ENCODE peak calls at places on chromosomes 13 and 19, in seven cellular contexts. J, X, B, Z, K, D and E are unnamed samples.
A peak's percentile ranks its signal among the peaks of the same experiment; 100 is the strongest.

GRCh38 chr13:25065974-25066770 is 29.8 kb upstream of the PABPC3 start:
- DNase-seq in K (no peak), Z (no peak), J (no peak), X (no peak), D (no peak), B (no peak), E (no peak)

GRCh38 chr13:111939285-111940278 is 127.4 kb upstream of the SOX1 start:
- DNase-seq in X (no peak), J (no peak), B (no peak), K (no peak), Z (peak; percentile 27), D (no peak), E (no peak)

GRCh38 chr13:42656136-42656535 is 82.2 kb downstream of the TNFSF11 start:
- DNase-seq in K (no peak), X (no peak), Z (no peak), J (no peak), B (no peak), D (no peak), E (no peak)

GRCh38 chr13:98368019-98368418 is 190.9 kb upstream of the RNF113B start:
- DNase-seq in D (no peak), K (no peak), B (no peak), J (no peak), Z (no peak), X (peak; percentile 11), E (no peak)

GRCh38 chr19:48867922-48868195 is 558 bp downstream of the PLEKHA4 start:
- DNase-seq in X (no peak), B (no peak), D (no peak), K (no peak), Z (no peak), J (no peak), E (no peak)

GRCh38 chr19:43957891-43958290 is 6.9 kb downstream of the ZNF221 start:
- DNase-seq in Z (no peak), J (no peak), X (peak; percentile 93), B (no peak), K (no peak), D (no peak), E (peak; percentile 7)

GRCh38 chr13:33730147-33730546 is 87.8 kb upstream of the RFC3 start:
- DNase-seq in D (peak; percentile 39), B (no peak), K (no peak), J (no peak), Z (no peak), X (no peak), E (no peak)

GRCh38 chr19:13054605-13055212 is 47.9 kb downstream of the LYL1 start:
- DNase-seq in J (no peak), B (no peak), X (no peak), D (no peak), Z (no peak), K (no peak), E (no peak)

GRCh38 chr19:13150919-13151604 is 851 bp downstream of the IER2 start:
- DNase-seq in K (no peak), B (no peak), J (peak; percentile 29), Z (no peak), D (peak; percentile 35), X (no peak), E (no peak)

GRCh38 chr19:55638864-55639359 is 1.9 kb upstream of the ZNF580 start:
- DNase-seq in J (no peak), B (no peak), K (peak; percentile 31), Z (peak; percentile 67), X (peak; percentile 57), D (peak; percentile 46), E (peak; percentile 45)

GRCh38 chr13:73057284-73058025 is 1.4 kb upstream of the KLF5 start:
- DNase-seq in B (no peak), D (no peak), K (no peak), J (no peak), X (no peak), Z (no peak), E (peak; percentile 49)

GRCh38 chr19:46378268-46378667 is 31.4 kb downstream of the PPP5C start:
- DNase-seq in X (peak; percentile 93), D (no peak), Z (no peak), B (no peak), K (no peak), J (no peak), E (no peak)

GRCh38 chr19:42074513-42075363 is 1.2 kb upstream of the ZNF574 start:
- DNase-seq in J (no peak), B (no peak), K (no peak), D (no peak), X (peak; percentile 28), Z (no peak), E (no peak)

GRCh38 chr19:44875666-44876418 is 15.2 kb upstream of the TOMM40 start:
- DNase-seq in D (no peak), K (no peak), B (no peak), J (no peak), X (peak; percentile 40), Z (no peak), E (peak; percentile 81)

GRCh38 chr19:15913830-15914229 is 16.0 kb upstream of the CYP4F2 start:
- DNase-seq in B (no peak), J (no peak), D (no peak), K (no peak), X (no peak), Z (no peak), E (no peak)

GRCh38 chr19:2047449-2048103 is 3.5 kb downstream of the MKNK2 start:
- DNase-seq in B (peak; percentile 47), D (no peak), X (peak; percentile 64), Z (peak; percentile 28), K (no peak), J (no peak), E (no peak)

GRCh38 chr13:112893570-112894422 is 75.2 kb upstream of the MCF2L start:
- DNase-seq in X (no peak), Z (peak; percentile 88), K (no peak), D (peak; percentile 56), B (no peak), J (peak; percentile 14), E (peak; percentile 23)